ENCODE peak calls at places on chromosomes 6 and 20, in eight cellular contexts. B is stimulated activated CD8-positive, alpha-beta memory T cell treated with anti-CD3 and anti-CD28 coated beads, Interleukin-2, amount 100 ng/mL, for 1 hour; N is activated T-cell treated with anti-CD3 and anti-CD28 coated beads for 1 hour; F is myocyte; H is IMR-90; R is mucosa of descending colon; I is nephron progenitor cell; E is neural crest cell. Q is an unnamed sample.

GRCh38 chr20:56827763-56828162 is 198.7 kb downstream of the TFAP2C start:
- DNase-seq in R (no peak), N (no peak), E (no peak), I (no peak), F (no peak), H (no peak), B (no peak), Q (no peak)

GRCh38 chr6:42047220-42047590 is 3.1 kb upstream of the TAF8 start:
- DNase-seq in I (no peak), F (no peak), N (no peak), H (no peak), B (no peak), R (no peak), E (no peak), Q (peak)

GRCh38 chr6:130890531-130890950 is 63.3 kb downstream of the SMLR1 start:
- DNase-seq in F (peak), H (peak), R (no peak), N (no peak), I (no peak), E (no peak), B (no peak), Q (peak)

GRCh38 chr6:53143710-53144109 is 4.9 kb downstream of the GCM1 start:
- DNase-seq in B (no peak), R (no peak), E (no peak), N (no peak), H (no peak), I (no peak), F (no peak), Q (no peak)

GRCh38 chr6:158231551-158232444 is 63.6 kb downstream of the GTF2H5 start:
- DNase-seq in F (peak), R (peak), N (peak), B (peak), I (peak), H (peak), E (peak), Q (peak)

GRCh38 chr20:26208296-26209091 is 511.8 kb upstream of the ZNF337 start:
- DNase-seq in R (peak), H (no peak), I (peak), N (peak), F (peak), B (no peak), E (peak), Q (no peak)

GRCh38 chr6:156912431-156912830 is 135.3 kb downstream of the ARID1B start:
- DNase-seq in H (no peak), I (no peak), F (no peak), R (no peak), E (no peak), N (no peak), B (no peak), Q (no peak)

GRCh38 chr20:23320317-23320716 is 30.3 kb upstream of the NXT1 start:
- DNase-seq in F (peak), I (no peak), B (no peak), E (no peak), R (no peak), H (peak), N (no peak), Q (peak)

GRCh38 chr6:12395898-12396297 is 105.7 kb downstream of the EDN1 start:
- DNase-seq in I (no peak), B (no peak), H (no peak), N (no peak), R (no peak), F (no peak), E (no peak), Q (no peak)

GRCh38 chr20:43949741-43950618 is 35.3 kb downstream of the TOX2 start:
- DNase-seq in I (no peak), H (no peak), N (peak), F (no peak), R (peak), B (peak), E (no peak), Q (peak)

GRCh38 chr6:30493643-30494250 is 4.4 kb downstream of the HLA-E start:
- DNase-seq in B (no peak), H (no peak), E (no peak), F (no peak), I (peak), N (no peak), R (no peak), Q (no peak)

GRCh38 chr6:160063771-160064413 is 57.7 kb upstream of the SLC22A1 start:
- DNase-seq in N (no peak), I (no peak), H (no peak), R (no peak), B (no peak), F (no peak), E (no peak), Q (no peak)

GRCh38 chr6:126539022-126539421 is 199.1 kb downstream of the CENPW start:
- DNase-seq in I (no peak), B (no peak), H (peak), N (no peak), E (no peak), R (no peak), F (peak), Q (no peak)

GRCh38 chr6:53795254-53795701 is 473 bp downstream of the LRRC1 start:
- DNase-seq in B (no peak), I (no peak), H (no peak), N (no peak), F (peak), E (no peak), R (no peak), Q (no peak)

GRCh38 chr20:1945134-1945618 is 48.7 kb downstream of the PDYN start:
- DNase-seq in B (no peak), R (peak), F (no peak), H (no peak), N (no peak), I (no peak), E (no peak), Q (no peak)

GRCh38 chr20:58088105-58088504 is 140.3 kb downstream of the ANKRD60 start:
- DNase-seq in F (no peak), B (no peak), I (no peak), N (no peak), E (no peak), R (no peak), H (no peak), Q (no peak)

GRCh38 chr20:50820515-50821256 is 25.8 kb downstream of the BCAS4 start:
- DNase-seq in B (no peak), E (no peak), F (no peak), I (no peak), R (no peak), N (no peak), H (no peak), Q (no peak)

GRCh38 chr6:143276436-143276835 is 174.1 kb downstream of the ADAT2 start:
- DNase-seq in N (no peak), F (no peak), H (no peak), B (no peak), R (no peak), E (no peak), I (no peak), Q (no peak)

GRCh38 chr6:77502966-77503365 is 39.7 kb upstream of the HTR1B start:
- DNase-seq in R (no peak), N (no peak), B (no peak), E (no peak), F (peak), H (no peak), I (no peak), Q (no peak)

GRCh38 chr6:94389218-94389617 is 969.9 kb upstream of the EPHA7 start:
- DNase-seq in B (no peak), N (no peak), F (no peak), I (no peak), E (no peak), R (no peak), H (no peak), Q (no peak)

GRCh38 chr20:32482251-32483220 is 102.6 kb downstream of the NOL4L start:
- DNase-seq in H (no peak), I (peak), E (peak), F (no peak), B (no peak), R (peak), N (peak), Q (peak)

GRCh38 chr20:35660122-35660937 is 4.4 kb downstream of the CPNE1 start:
- DNase-seq in F (no peak), I (no peak), H (no peak), N (no peak), B (no peak), E (no peak), R (no peak), Q (no peak)

GRCh38 chr6:88636871-88637270 is 326.5 kb downstream of the RNGTT start:
- DNase-seq in B (no peak), R (no peak), N (no peak), H (no peak), I (no peak), F (no peak), E (no peak), Q (no peak)

GRCh38 chr6:108100003-108100402 is 25.5 kb upstream of the OSTM1 start:
- DNase-seq in I (no peak), N (no peak), F (no peak), R (no peak), H (no peak), E (no peak), B (no peak), Q (no peak)

GRCh38 chr6:159060107-159060506 is 15.3 kb upstream of the TAGAP start:
- DNase-seq in N (no peak), I (no peak), B (no peak), R (no peak), E (no peak), F (no peak), H (no peak), Q (no peak)

GRCh38 chr6:31697555-31697954 is 5.6 kb downstream of the ABHD16A start:
- DNase-seq in N (no peak), B (no peak), H (peak), F (no peak), E (no peak), I (no peak), R (no peak), Q (no peak)